ENCODE peak calls at places on chromosomes 2 and 18, in five cellular contexts. U is neural progenitor cell, P is NT2/D1, T is brain microvascular endothelial cell, J is IMR-90. G is an unnamed sample.

GRCh38 chr18:11154369-11154982 is 5.1 kb upstream of the PIEZO2 start:
- DNase-seq in P (no peak), U (peak; percentile 59), J (peak; percentile 76), T (no peak), G (peak; percentile 72)

GRCh38 chr2:100703744-100704143 is 116.2 kb upstream of the NPAS2 start:
- DNase-seq in J (no peak), P (no peak), U (no peak), T (no peak), G (no peak)

GRCh38 chr2:200099271-200099670 is 143.9 kb downstream of the MAIP1 start:
- DNase-seq in T (no peak), U (no peak), P (no peak), J (no peak), G (no peak)

GRCh38 chr2:179443175-179443574 is 178.5 kb upstream of the SESTD1 start:
- DNase-seq in P (peak; percentile 57), J (no peak), T (no peak), U (no peak), G (peak; percentile 88)

GRCh38 chr18:23357992-23358594 is 95.0 kb upstream of the RIOK3 start:
- DNase-seq in T (no peak), U (no peak), J (no peak), P (no peak), G (no peak)

GRCh38 chr2:57429821-57430220 is 616.8 kb upstream of the VRK2 start:
- DNase-seq in U (no peak), J (no peak), T (no peak), P (no peak), G (no peak)

GRCh38 chr2:207483477-207483876 is 46.3 kb upstream of the CREB1 start:
- DNase-seq in P (no peak), U (no peak), J (peak; percentile 72), T (peak; percentile 65), G (no peak)

GRCh38 chr2:100394111-100394641 is 23.3 kb downstream of the CHST10 start:
- DNase-seq in J (peak; percentile 5), U (no peak), T (no peak), P (no peak), G (no peak)

GRCh38 chr2:3405876-3406275 is 26.4 kb downstream of the TRAPPC12 start:
- DNase-seq in T (no peak), P (no peak), U (no peak), J (no peak), G (no peak)

GRCh38 chr2:74441690-74442482 is at the start of gene RTKN:
- DNase-seq in T (no peak), P (no peak), J (no peak), U (peak; percentile 84), G (peak; percentile 94)

GRCh38 chr2:216644846-216645635 is 11.8 kb downstream of the IGFBP2 start:
- DNase-seq in U (no peak), P (no peak), J (no peak), T (no peak), G (peak; percentile 51)

GRCh38 chr2:5700551-5700950 is 8.4 kb downstream of the SOX11 start:
- DNase-seq in T (no peak), P (no peak), J (no peak), U (no peak), G (no peak)

GRCh38 chr2:46171441-46171953 is 125.7 kb upstream of the EPAS1 start:
- DNase-seq in J (peak; percentile 95), U (peak; percentile 42), T (peak; percentile 88), P (peak; percentile 56), G (peak; percentile 36)

GRCh38 chr2:228065686-228066085 is 115.8 kb downstream of the SPHKAP start:
- DNase-seq in P (no peak), T (no peak), J (no peak), U (no peak), G (no peak)

GRCh38 chr2:26035110-26035728 is 1.3 kb downstream of the RAB10 start:
- DNase-seq in U (peak; percentile 53), J (peak; percentile 2), P (no peak), T (no peak), G (peak; percentile 22)

GRCh38 chr2:151906633-151906998 is 78.4 kb upstream of the ARL5A start:
- DNase-seq in P (no peak), J (no peak), T (no peak), U (no peak), G (no peak)

GRCh38 chr2:240629968-240630770 is 4.9 kb downstream of the GPR35 start:
- DNase-seq in J (no peak), P (no peak), U (no peak), T (no peak), G (no peak)

GRCh38 chr2:69177785-69178636 is 165.0 kb downstream of the ANTXR1 start:
- DNase-seq in U (peak; percentile 96), J (peak; percentile 92), T (peak; percentile 86), P (peak; percentile 97), G (peak; percentile 99)

GRCh38 chr2:63544017-63544627 is 44.2 kb downstream of the WDPCP start:
- DNase-seq in U (peak; percentile 10), P (no peak), T (no peak), J (peak; percentile 2), G (no peak)

GRCh38 chr2:220959391-220959802 is 612.7 kb downstream of the EPHA4 start:
- DNase-seq in U (no peak), J (peak; percentile 7), P (no peak), T (no peak), G (no peak)

GRCh38 chr2:106012591-106013347 is 181.3 kb downstream of the UXS1 start:
- DNase-seq in T (no peak), P (no peak), J (no peak), U (no peak), G (peak; percentile 10)

GRCh38 chr2:133379159-133379558 is 189.1 kb downstream of the NCKAP5 start:
- DNase-seq in P (no peak), J (peak; percentile 20), U (no peak), T (no peak), G (no peak)

GRCh38 chr2:105398522-105399206 is at the start of gene FHL2:
- DNase-seq in T (peak; percentile 73), J (peak; percentile 80), U (peak; percentile 92), P (peak; percentile 81), G (peak; percentile 90)

GRCh38 chr2:164323978-164324377 is 297.3 kb downstream of the GRB14 start:
- DNase-seq in P (no peak), U (no peak), J (no peak), T (no peak), G (no peak)

GRCh38 chr2:172985139-172985874 is 90.3 kb upstream of the MAP3K20 start:
- DNase-seq in T (no peak), J (peak; percentile 63), U (no peak), P (no peak), G (peak; percentile 46)

GRCh38 chr2:172988728-172989127 is 86.9 kb upstream of the MAP3K20 start:
- DNase-seq in U (no peak), T (no peak), P (no peak), J (no peak), G (no peak)

GRCh38 chr2:172991036-172991435 is 84.6 kb upstream of the MAP3K20 start:
- DNase-seq in P (no peak), U (no peak), J (no peak), T (no peak), G (no peak)

DNA sequence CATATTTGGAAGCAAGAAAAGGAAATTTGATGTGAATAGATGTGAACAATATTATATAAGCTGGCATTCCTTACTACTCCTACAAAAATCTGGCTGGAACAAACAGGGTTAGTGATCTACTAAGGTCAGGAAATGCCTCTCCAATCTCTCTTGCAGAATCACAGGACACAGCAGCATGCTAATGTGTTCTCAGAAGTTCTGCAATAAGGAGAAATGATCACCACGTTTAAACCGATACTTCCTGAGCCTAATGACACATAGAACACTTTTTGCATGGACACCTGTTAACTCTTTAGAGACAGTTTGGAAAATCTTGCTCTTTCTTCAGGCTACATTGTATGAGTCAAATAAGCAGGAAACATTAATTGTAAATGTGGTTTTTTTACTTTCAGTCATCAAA is 89.6 kb upstream of the MAP3K20 start:
- DNase-seq in J (peak; percentile 10), T (no peak), P (no peak), U (no peak), G (no peak)
- H3K4me3 ChIP-seq in J (no peak overlapping the region), T (no peak overlapping the region), P (no peak overlapping the region), U (no peak overlapping the region), G (no peak overlapping the region)

GRCh38 chr2:73291093-73291460 is 2.3 kb downstream of the EGR4 start:
- DNase-seq in P (peak; percentile 64), T (no peak), U (peak; percentile 94), J (peak; percentile 46), G (peak; percentile 77)
- H3K4me3 ChIP-seq in P (peak overlapping the region; percentile 32), T (peak overlapping the region; percentile 17), U (peak overlapping the region; percentile 26), J (no peak overlapping the region), G (no peak overlapping the region)

GRCh38 chr2:39435974-39436591 is 1.0 kb downstream of the MAP4K3 start:
- DNase-seq in U (no peak), J (peak; percentile 58), T (no peak), P (no peak), G (no peak)

GRCh38 chr2:39435254-39435653 is 1.8 kb downstream of the MAP4K3 start:
- DNase-seq in T (no peak), J (peak; percentile 43), U (peak; percentile 76), P (no peak), G (peak; percentile 45)

GRCh38 chr2:39433586-39434195 is 3.4 kb downstream of the MAP4K3 start:
- DNase-seq in U (no peak), P (no peak), T (no peak), J (no peak), G (no peak)

GRCh38 chr2:39432701-39433100 is 4.4 kb downstream of the MAP4K3 start:
- DNase-seq in J (no peak), P (no peak), U (no peak), T (no peak), G (no peak)

DNA sequence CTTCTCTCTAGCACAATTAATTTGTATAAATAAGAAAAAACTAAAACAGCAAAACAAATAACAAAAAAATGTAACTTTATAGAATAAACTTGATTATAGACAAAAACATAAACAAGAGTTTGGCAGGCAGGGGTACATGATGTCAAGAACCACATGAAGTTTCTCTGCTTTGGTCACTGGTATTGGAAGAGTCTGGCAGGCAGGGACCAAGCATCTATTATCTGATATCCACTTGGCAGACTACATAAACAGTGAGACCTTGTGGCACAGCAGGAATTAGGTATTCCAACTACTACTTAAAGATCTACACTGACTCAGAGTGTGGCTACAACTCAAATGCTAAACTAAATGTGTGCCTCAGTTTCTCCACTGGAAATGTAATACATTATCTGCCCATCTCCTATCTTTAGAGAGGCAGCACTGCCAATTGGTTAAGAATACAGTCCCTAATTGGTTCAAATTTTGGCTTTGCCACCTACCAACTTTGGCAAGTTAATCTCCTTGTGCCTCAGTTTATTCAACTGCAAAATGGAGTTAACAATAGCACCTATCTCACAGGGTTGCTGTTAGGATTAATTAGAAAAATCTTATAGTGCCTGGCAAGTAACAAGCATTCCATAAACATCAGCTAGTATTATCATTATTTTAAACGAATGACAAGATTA is 2.7 kb downstream of the MAP4K3 start:
- DNase-seq in J (peak; percentile 18), U (no peak), T (no peak), P (no peak), G (peak; percentile 53)
- H3K4me3 ChIP-seq in J (peak overlapping the region; percentile 97), U (peak overlapping the region; percentile 82), T (no peak overlapping the region), P (no peak overlapping the region), G (no peak overlapping the region)

DNA sequence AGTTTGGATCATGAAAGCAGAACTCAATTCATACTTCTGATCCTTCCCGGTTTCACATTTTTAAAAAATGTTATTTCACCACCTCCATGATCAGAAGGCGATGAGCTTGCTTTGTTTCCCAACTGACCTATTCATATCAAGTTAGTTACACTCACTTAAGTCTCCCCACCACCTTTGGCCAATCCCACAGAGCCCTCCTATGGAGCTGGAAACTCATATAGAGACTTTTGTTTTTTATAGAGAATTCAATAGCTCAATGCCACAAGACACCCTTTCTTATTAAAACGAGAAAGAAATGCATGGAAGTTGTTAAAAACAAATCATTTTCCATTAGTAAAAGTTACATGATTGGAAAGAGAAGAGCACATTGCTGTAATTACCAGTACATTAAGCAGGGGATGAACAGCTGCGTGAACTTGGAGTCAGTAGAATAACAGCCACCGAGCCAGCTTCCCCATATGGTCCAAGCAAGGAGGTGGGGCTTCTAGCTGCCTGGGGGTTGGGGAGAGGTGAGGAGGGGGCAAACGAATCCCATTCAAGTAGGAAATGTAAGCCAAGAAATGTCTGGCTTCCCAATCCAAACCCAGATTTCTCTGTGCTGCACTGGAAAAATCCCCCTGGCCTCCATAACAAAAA is 614.6 kb downstream of the IRS1 start:
- DNase-seq in P (no peak), U (no peak), J (peak; percentile 75), T (peak; percentile 31), G (no peak)
- H3K4me3 ChIP-seq in P (no peak overlapping the region), U (no peak overlapping the region), J (peak overlapping the region; percentile 24), T (peak overlapping the region; percentile 9), G (no peak overlapping the region)

G was measured in mesendoderm.